ENCODE peak calls at places on chromosomes 1 and 21, in nine cellular contexts. F is activated gamma-delta T cell treated with Interleukin-2 at 50 U/mL for 16 hours; N is activated naive CD4-positive, alpha-beta T cell; D is HuH-7; O is ELR; R is NCI-H345; X is stomach; K is amygdala; E is choroid plexus epithelial cell. C is an unnamed sample.

GRCh38 chr1:36330940-36331339 is 7.5 kb upstream of the EVA1B start:
- DNase-seq in R (no peak), E (no peak), O (no peak), K (no peak), X (no peak), F (no peak), D (no peak), N (no peak), C (no peak)

GRCh38 chr1:209601809-209602657 is 18.5 kb downstream of the CAMK1G start:
- DNase-seq in X (peak), D (peak), R (peak), N (no peak), F (no peak), K (no peak), E (peak), O (peak), C (peak)

GRCh38 chr21:33013618-33014017 is 12.1 kb upstream of the OLIG2 start:
- DNase-seq in X (no peak), D (no peak), E (no peak), O (no peak), K (no peak), R (no peak), F (no peak), N (no peak), C (no peak)

GRCh38 chr1:25926731-25927496 is 20.7 kb upstream of the STMN1 start:
- DNase-seq in R (no peak), N (no peak), D (no peak), K (peak), O (no peak), X (no peak), E (no peak), F (no peak), C (no peak)

GRCh38 chr1:6121651-6122370 is 58.3 kb downstream of the CHD5 start:
- DNase-seq in O (no peak), X (no peak), N (no peak), K (no peak), E (no peak), D (no peak), R (no peak), F (no peak), C (no peak)

GRCh38 chr1:2646837-2647236 is 14.0 kb upstream of the MMEL1 start:
- DNase-seq in D (no peak), E (no peak), N (no peak), F (no peak), R (no peak), O (no peak), X (no peak), K (no peak), C (peak)

GRCh38 chr1:10210841-10211804 is 753 bp downstream of the KIF1B start:
- DNase-seq in K (peak), O (peak), R (peak), E (peak), F (peak), N (peak), X (peak), D (peak), C (peak)

GRCh38 chr1:170545476-170545875 is 13.5 kb downstream of the GORAB start:
- DNase-seq in E (peak), F (no peak), N (no peak), K (no peak), D (no peak), X (no peak), R (no peak), O (peak), C (peak)

GRCh38 chr1:109634292-109634691 is 14.7 kb downstream of the AMPD2 start:
- DNase-seq in K (no peak), F (no peak), X (no peak), E (no peak), N (no peak), D (no peak), R (no peak), O (no peak), C (no peak)

GRCh38 chr1:110223127-110223526 is 13.0 kb downstream of the KCNC4 start:
- DNase-seq in N (no peak), D (no peak), K (no peak), R (no peak), X (no peak), O (no peak), F (no peak), E (no peak), C (no peak)

C was measured in MCF 10A.